ENCODE peak calls at places on chromosomes 7 and 10, in nine cellular contexts. One of them, this sample, is unnamed.

GRCh38 chr10:101568054-101568745 is 19.9 kb downstream of the POLL start:
- DNase-seq in H1: no peak
- DNase-seq in GM06990: no peak
- DNase-seq in GM23338: no peak
- DNase-seq in GM12865: no peak
- DNase-seq in CD8-positive, alpha-beta T cell: no peak
- DNase-seq in OCI-LY7: no peak
- DNase-seq in cardiac muscle cell: no peak
- DNase-seq in lower lobe of right lung: no peak
- DNase-seq in this sample: no peak

GRCh38 chr10:51986531-51986930 is 287.1 kb upstream of the CSTF2T start:
- DNase-seq in H1: no peak
- DNase-seq in GM06990: no peak
- DNase-seq in GM23338: peak
- DNase-seq in GM12865: no peak
- DNase-seq in CD8-positive, alpha-beta T cell: no peak
- DNase-seq in OCI-LY7: no peak
- DNase-seq in cardiac muscle cell: no peak
- DNase-seq in lower lobe of right lung: no peak
- DNase-seq in this sample: no peak

GRCh38 chr10:90635111-90635798 is 222.6 kb downstream of the HTR7 start:
- DNase-seq in H1: no peak
- DNase-seq in GM06990: no peak
- DNase-seq in GM23338: peak
- DNase-seq in GM12865: no peak
- DNase-seq in CD8-positive, alpha-beta T cell: no peak
- DNase-seq in OCI-LY7: no peak
- DNase-seq in cardiac muscle cell: no peak
- DNase-seq in lower lobe of right lung: no peak
- DNase-seq in this sample: no peak

GRCh38 chr7:47406766-47407129 is 175.2 kb downstream of the TNS3 start:
- DNase-seq in H1: no peak
- DNase-seq in GM06990: no peak
- DNase-seq in GM23338: no peak
- DNase-seq in GM12865: no peak
- DNase-seq in CD8-positive, alpha-beta T cell: no peak
- DNase-seq in OCI-LY7: no peak
- DNase-seq in cardiac muscle cell: no peak
- DNase-seq in lower lobe of right lung: no peak
- DNase-seq in this sample: no peak

GRCh38 chr10:119817991-119818888 is 54.4 kb downstream of the MCMBP start:
- DNase-seq in H1: peak
- DNase-seq in GM06990: peak
- DNase-seq in GM23338: peak
- DNase-seq in GM12865: no peak
- DNase-seq in CD8-positive, alpha-beta T cell: no peak
- DNase-seq in OCI-LY7: no peak
- DNase-seq in cardiac muscle cell: peak
- DNase-seq in lower lobe of right lung: peak
- DNase-seq in this sample: peak

GRCh38 chr10:76763360-76763759 is 874.2 kb downstream of the KCNMA1 start:
- DNase-seq in H1: no peak
- DNase-seq in GM06990: no peak
- DNase-seq in GM23338: no peak
- DNase-seq in GM12865: no peak
- DNase-seq in CD8-positive, alpha-beta T cell: no peak
- DNase-seq in OCI-LY7: no peak
- DNase-seq in cardiac muscle cell: no peak
- DNase-seq in lower lobe of right lung: no peak
- DNase-seq in this sample: no peak

GRCh38 chr10:43196981-43197833 is 59.0 kb downstream of the CSGALNACT2 start:
- DNase-seq in H1: no peak
- DNase-seq in GM06990: no peak
- DNase-seq in GM23338: no peak
- DNase-seq in GM12865: no peak
- DNase-seq in CD8-positive, alpha-beta T cell: no peak
- DNase-seq in OCI-LY7: no peak
- DNase-seq in cardiac muscle cell: no peak
- DNase-seq in lower lobe of right lung: peak
- DNase-seq in this sample: no peak

GRCh38 chr7:1053816-1054370 is 9.5 kb downstream of the GPR146 start:
- DNase-seq in H1: no peak
- DNase-seq in GM06990: no peak
- DNase-seq in GM23338: no peak
- DNase-seq in GM12865: no peak
- DNase-seq in CD8-positive, alpha-beta T cell: no peak
- DNase-seq in OCI-LY7: no peak
- DNase-seq in cardiac muscle cell: no peak
- DNase-seq in lower lobe of right lung: no peak
- DNase-seq in this sample: no peak

GRCh38 chr7:30796105-30796869 is 25.1 kb downstream of the MINDY4 start:
- DNase-seq in H1: no peak
- DNase-seq in GM06990: no peak
- DNase-seq in GM23338: no peak
- DNase-seq in GM12865: peak
- DNase-seq in CD8-positive, alpha-beta T cell: no peak
- DNase-seq in OCI-LY7: no peak
- DNase-seq in cardiac muscle cell: no peak
- DNase-seq in lower lobe of right lung: no peak
- DNase-seq in this sample: peak

GRCh38 chr7:74254858-74255379 is 720 bp upstream of the RFC2 start:
- DNase-seq in H1: no peak
- DNase-seq in GM06990: no peak
- DNase-seq in GM23338: no peak
- DNase-seq in GM12865: peak
- DNase-seq in CD8-positive, alpha-beta T cell: no peak
- DNase-seq in OCI-LY7: peak
- DNase-seq in cardiac muscle cell: no peak
- DNase-seq in lower lobe of right lung: no peak
- DNase-seq in this sample: no peak

GRCh38 chr7:115135769-115136410 is 214.0 kb downstream of the MDFIC start:
- DNase-seq in H1: no peak
- DNase-seq in GM06990: peak
- DNase-seq in GM23338: peak
- DNase-seq in GM12865: peak
- DNase-seq in CD8-positive, alpha-beta T cell: no peak
- DNase-seq in OCI-LY7: no peak
- DNase-seq in cardiac muscle cell: no peak
- DNase-seq in lower lobe of right lung: no peak
- DNase-seq in this sample: peak

GRCh38 chr7:66281678-66282593 is 76.8 kb downstream of the TPST1 start:
- DNase-seq in H1: no peak
- DNase-seq in GM06990: no peak
- DNase-seq in GM23338: no peak
- DNase-seq in GM12865: no peak
- DNase-seq in CD8-positive, alpha-beta T cell: no peak
- DNase-seq in OCI-LY7: no peak
- DNase-seq in cardiac muscle cell: no peak
- DNase-seq in lower lobe of right lung: no peak
- DNase-seq in this sample: peak

GRCh38 chr7:137975223-137975622 is 26.7 kb downstream of the CREB3L2 start:
- DNase-seq in H1: no peak
- DNase-seq in GM06990: peak
- DNase-seq in GM23338: no peak
- DNase-seq in GM12865: peak
- DNase-seq in CD8-positive, alpha-beta T cell: no peak
- DNase-seq in OCI-LY7: no peak
- DNase-seq in cardiac muscle cell: no peak
- DNase-seq in lower lobe of right lung: no peak
- DNase-seq in this sample: peak

GRCh38 chr10:70558871-70559810 is 43.4 kb downstream of the PRF1 start:
- DNase-seq in H1: no peak
- DNase-seq in GM06990: peak
- DNase-seq in GM23338: peak
- DNase-seq in GM12865: peak
- DNase-seq in CD8-positive, alpha-beta T cell: peak
- DNase-seq in OCI-LY7: peak
- DNase-seq in cardiac muscle cell: peak
- DNase-seq in lower lobe of right lung: peak
- DNase-seq in this sample: peak

GRCh38 chr10:75234683-75235374 is 928 bp downstream of the COMTD1 start:
- DNase-seq in H1: no peak
- DNase-seq in GM06990: no peak
- DNase-seq in GM23338: peak
- DNase-seq in GM12865: peak
- DNase-seq in CD8-positive, alpha-beta T cell: no peak
- DNase-seq in OCI-LY7: peak
- DNase-seq in cardiac muscle cell: peak
- DNase-seq in lower lobe of right lung: no peak
- DNase-seq in this sample: no peak

GRCh38 chr10:75235375-75236177 is at the start of gene COMTD1:
- DNase-seq in H1: peak
- DNase-seq in GM06990: peak
- DNase-seq in GM23338: peak
- DNase-seq in GM12865: peak
- DNase-seq in CD8-positive, alpha-beta T cell: peak
- DNase-seq in OCI-LY7: peak
- DNase-seq in cardiac muscle cell: peak
- DNase-seq in lower lobe of right lung: peak
- DNase-seq in this sample: peak

GRCh38 chr10:75238182-75239180 is 2.7 kb upstream of the COMTD1 start:
- DNase-seq in H1: no peak
- DNase-seq in GM06990: no peak
- DNase-seq in GM23338: peak
- DNase-seq in GM12865: no peak
- DNase-seq in CD8-positive, alpha-beta T cell: no peak
- DNase-seq in OCI-LY7: no peak
- DNase-seq in cardiac muscle cell: no peak
- DNase-seq in lower lobe of right lung: peak
- DNase-seq in this sample: no peak

GRCh38 chr10:75234017-75234682 is 1.6 kb downstream of the COMTD1 start:
- DNase-seq in H1: peak
- DNase-seq in GM06990: peak
- DNase-seq in GM23338: peak
- DNase-seq in GM12865: peak
- DNase-seq in CD8-positive, alpha-beta T cell: peak
- DNase-seq in OCI-LY7: peak
- DNase-seq in cardiac muscle cell: peak
- DNase-seq in lower lobe of right lung: peak
- DNase-seq in this sample: peak

DNA sequence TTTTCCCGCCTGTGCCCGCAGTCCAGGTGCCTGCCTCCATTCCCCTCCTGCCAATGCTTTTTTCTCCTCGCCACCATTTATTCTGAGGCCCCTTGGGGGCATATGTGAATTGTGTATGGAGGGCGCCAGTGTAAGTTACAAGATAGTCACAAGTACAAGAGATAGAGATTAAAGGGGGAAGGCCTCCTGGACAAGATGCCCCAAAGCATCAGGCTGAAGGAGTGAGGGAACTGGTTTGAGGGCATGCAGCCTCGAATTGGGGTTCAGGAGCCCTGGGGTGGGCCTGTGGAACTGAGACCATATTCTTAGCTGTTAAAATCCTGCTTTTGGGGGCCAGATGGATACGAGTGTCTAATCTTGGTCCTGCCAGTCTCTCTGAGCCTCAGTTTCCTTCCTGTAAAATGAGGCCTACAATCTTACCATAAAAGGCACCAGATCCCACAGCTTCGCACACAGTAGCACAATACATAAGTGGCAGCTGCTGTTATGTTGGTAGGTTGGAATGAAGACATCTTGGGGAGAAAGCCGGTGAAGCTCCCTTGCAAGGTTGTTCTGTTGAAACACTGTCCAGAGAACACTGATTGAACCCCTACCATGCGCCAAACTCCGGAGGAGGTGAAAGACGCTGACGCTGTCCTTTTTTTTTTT is 545 bp upstream of the COMTD1 start:
- DNase-seq in H1: no peak
- DNase-seq in GM06990: no peak
- DNase-seq in GM23338: no peak
- DNase-seq in GM12865: no peak
- DNase-seq in CD8-positive, alpha-beta T cell: no peak
- DNase-seq in OCI-LY7: no peak
- DNase-seq in cardiac muscle cell: no peak
- DNase-seq in lower lobe of right lung: no peak
- DNase-seq in this sample: no peak
- TF ChIP-seq CTCF in H1: no peak
- TF ChIP-seq CTCF in GM06990: no peak
- TF ChIP-seq CTCF in GM23338: peak
- TF ChIP-seq CTCF in GM12865: no peak
- TF ChIP-seq CTCF in CD8-positive, alpha-beta T cell: peak
- TF ChIP-seq CTCF in OCI-LY7: no peak
- TF ChIP-seq CTCF in cardiac muscle cell: no peak
- TF ChIP-seq CTCF in lower lobe of right lung: peak
- TF ChIP-seq CTCF in this sample: no peak

DNA sequence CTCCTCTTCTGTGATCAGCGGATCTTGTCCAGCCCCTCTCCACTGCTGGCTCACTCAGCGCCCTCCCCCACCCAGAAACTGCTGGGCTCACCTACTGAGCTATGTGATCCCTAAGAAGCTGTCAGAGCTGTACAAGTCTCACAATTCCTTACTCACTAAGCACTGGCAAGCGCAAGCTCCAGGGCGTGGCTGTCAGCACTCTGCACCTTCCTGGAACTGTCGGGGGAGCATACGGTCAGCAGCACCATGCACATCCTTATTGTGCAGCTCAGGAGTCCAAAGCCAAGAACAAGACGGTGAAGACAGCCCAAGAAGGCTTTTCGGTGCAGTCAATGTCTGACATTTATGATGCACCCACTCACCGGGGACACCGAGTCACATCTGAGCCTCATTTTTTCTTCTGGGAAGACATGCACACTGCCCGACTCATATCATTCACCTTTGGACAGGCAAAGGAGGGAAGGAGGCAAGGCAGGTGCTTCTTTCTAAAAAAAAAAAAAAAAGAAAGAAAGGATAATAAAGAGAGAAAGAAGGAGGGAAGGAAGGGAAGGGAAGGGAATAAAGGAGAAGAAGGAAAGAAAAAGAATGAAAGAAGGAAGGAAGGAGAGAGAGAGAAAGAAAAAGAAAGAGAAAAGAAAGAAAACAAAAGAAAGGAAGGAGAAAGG is 56.3 kb downstream of the ASB13 start:
- DNase-seq in H1: no peak
- DNase-seq in GM06990: no peak
- DNase-seq in GM23338: no peak
- DNase-seq in GM12865: no peak
- DNase-seq in CD8-positive, alpha-beta T cell: no peak
- DNase-seq in OCI-LY7: no peak
- DNase-seq in cardiac muscle cell: peak
- DNase-seq in lower lobe of right lung: peak
- DNase-seq in this sample: peak
- H3K4me3 ChIP-seq in H1: no peak
- H3K4me3 ChIP-seq in GM06990: no peak
- H3K4me3 ChIP-seq in GM23338: no peak
- H3K4me3 ChIP-seq in GM12865: no peak
- H3K4me3 ChIP-seq in CD8-positive, alpha-beta T cell: no peak
- H3K4me3 ChIP-seq in OCI-LY7: no peak
- H3K4me3 ChIP-seq in cardiac muscle cell: no peak
- H3K4me3 ChIP-seq in lower lobe of right lung: no peak
- H3K4me3 ChIP-seq in this sample: no peak

GRCh38 chr10:58017719-58018367 is 249.9 kb downstream of the IPMK start:
- DNase-seq in H1: no peak
- DNase-seq in GM06990: no peak
- DNase-seq in GM23338: no peak
- DNase-seq in GM12865: no peak
- DNase-seq in CD8-positive, alpha-beta T cell: no peak
- DNase-seq in OCI-LY7: no peak
- DNase-seq in cardiac muscle cell: no peak
- DNase-seq in lower lobe of right lung: no peak
- DNase-seq in this sample: peak
- TF ChIP-seq CTCF in H1: no peak
- TF ChIP-seq CTCF in GM06990: no peak
- TF ChIP-seq CTCF in GM23338: no peak
- TF ChIP-seq CTCF in GM12865: no peak
- TF ChIP-seq CTCF in CD8-positive, alpha-beta T cell: no peak
- TF ChIP-seq CTCF in OCI-LY7: no peak
- TF ChIP-seq CTCF in cardiac muscle cell: peak
- TF ChIP-seq CTCF in lower lobe of right lung: no peak
- TF ChIP-seq CTCF in this sample: peak

GRCh38 chr10:32372000-32372875 is 25.3 kb upstream of the EPC1 start:
- DNase-seq in H1: no peak
- DNase-seq in GM06990: no peak
- DNase-seq in GM23338: no peak
- DNase-seq in GM12865: peak
- DNase-seq in CD8-positive, alpha-beta T cell: no peak
- DNase-seq in OCI-LY7: no peak
- DNase-seq in cardiac muscle cell: no peak
- DNase-seq in lower lobe of right lung: no peak
- DNase-seq in this sample: peak
- H3K4me3 ChIP-seq in H1: no peak
- H3K4me3 ChIP-seq in GM06990: no peak
- H3K4me3 ChIP-seq in GM23338: no peak
- H3K4me3 ChIP-seq in GM12865: no peak
- H3K4me3 ChIP-seq in CD8-positive, alpha-beta T cell: no peak
- H3K4me3 ChIP-seq in OCI-LY7: no peak
- H3K4me3 ChIP-seq in cardiac muscle cell: no peak
- H3K4me3 ChIP-seq in lower lobe of right lung: no peak
- H3K4me3 ChIP-seq in this sample: no peak

This sample was measured in fibroblast of mammary gland.